ENCODE peak calls at places on chromosomes 6 and 20, in nine cellular contexts. One of them, this sample, is unnamed.

GRCh38 chr6:159045826-159046225 is 1.0 kb upstream of the TAGAP start:
- DNase-seq in endodermal cell: no peak
- DNase-seq in vagina: no peak
- DNase-seq in fibroblast of mammary gland: no peak
- DNase-seq in GM13977: no peak
- DNase-seq in hepatocyte: no peak
- DNase-seq in fibroblast of villous mesenchyme: no peak
- DNase-seq in heart right ventricle: no peak
- DNase-seq in neural progenitor cell: no peak
- DNase-seq in this sample: no peak

GRCh38 chr6:107386340-107386739 is 73.0 kb downstream of the PDSS2 start:
- DNase-seq in fibroblast of mammary gland: peak
- DNase-seq in hepatocyte: no peak
- DNase-seq in fibroblast of villous mesenchyme: peak
- DNase-seq in heart right ventricle: no peak
- DNase-seq in GM13977: no peak
- DNase-seq in endodermal cell: no peak
- DNase-seq in vagina: no peak
- DNase-seq in neural progenitor cell: no peak
- DNase-seq in this sample: no peak

GRCh38 chr20:59448828-59449444 is 148.5 kb downstream of the EDN3 start:
- DNase-seq in fibroblast of villous mesenchyme: no peak
- DNase-seq in vagina: no peak
- DNase-seq in hepatocyte: no peak
- DNase-seq in heart right ventricle: no peak
- DNase-seq in GM13977: no peak
- DNase-seq in neural progenitor cell: no peak
- DNase-seq in endodermal cell: no peak
- DNase-seq in fibroblast of mammary gland: no peak
- DNase-seq in this sample: no peak

GRCh38 chr6:16160794-16161193 is 31.9 kb downstream of the MYLIP start:
- DNase-seq in endodermal cell: no peak
- DNase-seq in heart right ventricle: no peak
- DNase-seq in GM13977: no peak
- DNase-seq in hepatocyte: no peak
- DNase-seq in neural progenitor cell: no peak
- DNase-seq in fibroblast of villous mesenchyme: no peak
- DNase-seq in vagina: no peak
- DNase-seq in fibroblast of mammary gland: no peak
- DNase-seq in this sample: no peak

GRCh38 chr6:145067430-145067829 is 667.9 kb downstream of the EPM2A start:
- DNase-seq in fibroblast of villous mesenchyme: peak
- DNase-seq in neural progenitor cell: no peak
- DNase-seq in GM13977: no peak
- DNase-seq in hepatocyte: no peak
- DNase-seq in heart right ventricle: no peak
- DNase-seq in vagina: no peak
- DNase-seq in endodermal cell: no peak
- DNase-seq in fibroblast of mammary gland: peak
- DNase-seq in this sample: no peak

GRCh38 chr6:121597654-121598053 is 162.2 kb downstream of the GJA1 start:
- DNase-seq in fibroblast of mammary gland: peak
- DNase-seq in vagina: no peak
- DNase-seq in fibroblast of villous mesenchyme: peak
- DNase-seq in GM13977: no peak
- DNase-seq in heart right ventricle: no peak
- DNase-seq in hepatocyte: no peak
- DNase-seq in endodermal cell: no peak
- DNase-seq in neural progenitor cell: no peak
- DNase-seq in this sample: no peak

GRCh38 chr6:87297115-87297514 is 25.3 kb upstream of the SMIM8 start:
- DNase-seq in fibroblast of villous mesenchyme: no peak
- DNase-seq in neural progenitor cell: no peak
- DNase-seq in vagina: no peak
- DNase-seq in hepatocyte: no peak
- DNase-seq in GM13977: no peak
- DNase-seq in heart right ventricle: no peak
- DNase-seq in endodermal cell: no peak
- DNase-seq in fibroblast of mammary gland: peak
- DNase-seq in this sample: no peak

GRCh38 chr6:44148306-44148705 is 10.3 kb upstream of the CAPN11 start:
- DNase-seq in fibroblast of villous mesenchyme: no peak
- DNase-seq in hepatocyte: no peak
- DNase-seq in GM13977: no peak
- DNase-seq in neural progenitor cell: no peak
- DNase-seq in vagina: no peak
- DNase-seq in fibroblast of mammary gland: no peak
- DNase-seq in heart right ventricle: no peak
- DNase-seq in endodermal cell: no peak
- DNase-seq in this sample: no peak

GRCh38 chr6:7727150-7727950 is 1.5 kb downstream of the BMP6 start:
- DNase-seq in vagina: no peak
- DNase-seq in fibroblast of villous mesenchyme: peak
- DNase-seq in fibroblast of mammary gland: no peak
- DNase-seq in neural progenitor cell: peak
- DNase-seq in hepatocyte: peak
- DNase-seq in heart right ventricle: no peak
- DNase-seq in endodermal cell: peak
- DNase-seq in GM13977: peak
- DNase-seq in this sample: peak
- TF ChIP-seq CTCF in vagina: no peak
- TF ChIP-seq CTCF in fibroblast of villous mesenchyme: no peak
- TF ChIP-seq CTCF in fibroblast of mammary gland: no peak
- TF ChIP-seq CTCF in neural progenitor cell: no peak
- TF ChIP-seq CTCF in hepatocyte: no peak
- TF ChIP-seq CTCF in heart right ventricle: no peak
- TF ChIP-seq CTCF in endodermal cell: peak
- TF ChIP-seq CTCF in GM13977: no peak
- TF ChIP-seq CTCF in this sample: no peak

GRCh38 chr6:130390890-130391289 is 25.1 kb downstream of the TMEM200A start:
- DNase-seq in GM13977: no peak
- DNase-seq in neural progenitor cell: no peak
- DNase-seq in fibroblast of mammary gland: no peak
- DNase-seq in fibroblast of villous mesenchyme: no peak
- DNase-seq in vagina: no peak
- DNase-seq in heart right ventricle: no peak
- DNase-seq in endodermal cell: no peak
- DNase-seq in hepatocyte: no peak
- DNase-seq in this sample: no peak

GRCh38 chr6:130394238-130394637 is 28.4 kb downstream of the TMEM200A start:
- DNase-seq in GM13977: no peak
- DNase-seq in fibroblast of mammary gland: no peak
- DNase-seq in vagina: no peak
- DNase-seq in neural progenitor cell: no peak
- DNase-seq in heart right ventricle: no peak
- DNase-seq in endodermal cell: no peak
- DNase-seq in fibroblast of villous mesenchyme: no peak
- DNase-seq in hepatocyte: no peak
- DNase-seq in this sample: no peak

GRCh38 chr6:130396722-130397121 is 30.9 kb downstream of the TMEM200A start:
- DNase-seq in hepatocyte: no peak
- DNase-seq in fibroblast of villous mesenchyme: peak
- DNase-seq in vagina: no peak
- DNase-seq in heart right ventricle: no peak
- DNase-seq in GM13977: no peak
- DNase-seq in endodermal cell: no peak
- DNase-seq in fibroblast of mammary gland: peak
- DNase-seq in neural progenitor cell: no peak
- DNase-seq in this sample: no peak

GRCh38 chr6:130393306-130393705 is 27.5 kb downstream of the TMEM200A start:
- DNase-seq in GM13977: no peak
- DNase-seq in neural progenitor cell: no peak
- DNase-seq in fibroblast of villous mesenchyme: no peak
- DNase-seq in vagina: no peak
- DNase-seq in endodermal cell: no peak
- DNase-seq in heart right ventricle: no peak
- DNase-seq in hepatocyte: no peak
- DNase-seq in fibroblast of mammary gland: no peak
- DNase-seq in this sample: no peak

GRCh38 chr6:130395164-130395563 is 29.3 kb downstream of the TMEM200A start:
- DNase-seq in endodermal cell: no peak
- DNase-seq in vagina: no peak
- DNase-seq in neural progenitor cell: no peak
- DNase-seq in GM13977: no peak
- DNase-seq in heart right ventricle: no peak
- DNase-seq in fibroblast of mammary gland: no peak
- DNase-seq in hepatocyte: no peak
- DNase-seq in fibroblast of villous mesenchyme: no peak
- DNase-seq in this sample: no peak
- TF ChIP-seq CTCF in endodermal cell: no peak
- TF ChIP-seq CTCF in vagina: no peak
- TF ChIP-seq CTCF in neural progenitor cell: no peak
- TF ChIP-seq CTCF in GM13977: no peak
- TF ChIP-seq CTCF in heart right ventricle: no peak
- TF ChIP-seq CTCF in fibroblast of mammary gland: no peak
- TF ChIP-seq CTCF in hepatocyte: no peak
- TF ChIP-seq CTCF in fibroblast of villous mesenchyme: no peak
- TF ChIP-seq CTCF in this sample: no peak

GRCh38 chr20:55057779-55058415 is 582.5 kb downstream of the DOK5 start:
- DNase-seq in neural progenitor cell: no peak
- DNase-seq in heart right ventricle: no peak
- DNase-seq in fibroblast of mammary gland: peak
- DNase-seq in fibroblast of villous mesenchyme: no peak
- DNase-seq in vagina: no peak
- DNase-seq in hepatocyte: no peak
- DNase-seq in GM13977: no peak
- DNase-seq in endodermal cell: peak
- DNase-seq in this sample: no peak
- TF ChIP-seq CTCF in neural progenitor cell: peak
- TF ChIP-seq CTCF in heart right ventricle: peak
- TF ChIP-seq CTCF in fibroblast of mammary gland: peak
- TF ChIP-seq CTCF in fibroblast of villous mesenchyme: no peak
- TF ChIP-seq CTCF in vagina: no peak
- TF ChIP-seq CTCF in hepatocyte: peak
- TF ChIP-seq CTCF in GM13977: no peak
- TF ChIP-seq CTCF in endodermal cell: peak
- TF ChIP-seq CTCF in this sample: no peak

GRCh38 chr6:14055541-14055940 is 62.0 kb upstream of the CD83 start:
- DNase-seq in fibroblast of villous mesenchyme: no peak
- DNase-seq in heart right ventricle: no peak
- DNase-seq in hepatocyte: no peak
- DNase-seq in vagina: no peak
- DNase-seq in fibroblast of mammary gland: no peak
- DNase-seq in neural progenitor cell: no peak
- DNase-seq in GM13977: no peak
- DNase-seq in endodermal cell: no peak
- DNase-seq in this sample: no peak
- TF ChIP-seq CTCF in fibroblast of villous mesenchyme: no peak
- TF ChIP-seq CTCF in heart right ventricle: no peak
- TF ChIP-seq CTCF in hepatocyte: no peak
- TF ChIP-seq CTCF in vagina: no peak
- TF ChIP-seq CTCF in fibroblast of mammary gland: no peak
- TF ChIP-seq CTCF in neural progenitor cell: no peak
- TF ChIP-seq CTCF in GM13977: no peak
- TF ChIP-seq CTCF in endodermal cell: no peak
- TF ChIP-seq CTCF in this sample: no peak

GRCh38 chr6:147509900-147510299 is 1.4 kb downstream of the SAMD5 start:
- DNase-seq in fibroblast of mammary gland: no peak
- DNase-seq in heart right ventricle: no peak
- DNase-seq in vagina: no peak
- DNase-seq in GM13977: no peak
- DNase-seq in fibroblast of villous mesenchyme: no peak
- DNase-seq in hepatocyte: peak
- DNase-seq in neural progenitor cell: no peak
- DNase-seq in endodermal cell: no peak
- DNase-seq in this sample: no peak

GRCh38 chr6:147507162-147508072 is 1.1 kb upstream of the SAMD5 start:
- DNase-seq in GM13977: peak
- DNase-seq in endodermal cell: peak
- DNase-seq in heart right ventricle: no peak
- DNase-seq in neural progenitor cell: peak
- DNase-seq in hepatocyte: peak
- DNase-seq in fibroblast of villous mesenchyme: peak
- DNase-seq in vagina: no peak
- DNase-seq in fibroblast of mammary gland: no peak
- DNase-seq in this sample: peak

GRCh38 chr6:147506704-147507114 is 1.8 kb upstream of the SAMD5 start:
- DNase-seq in heart right ventricle: peak
- DNase-seq in neural progenitor cell: peak
- DNase-seq in GM13977: peak
- DNase-seq in vagina: no peak
- DNase-seq in fibroblast of mammary gland: peak
- DNase-seq in endodermal cell: peak
- DNase-seq in fibroblast of villous mesenchyme: peak
- DNase-seq in hepatocyte: peak
- DNase-seq in this sample: peak

GRCh38 chr6:147508871-147509608 is 550 bp downstream of the SAMD5 start:
- DNase-seq in heart right ventricle: no peak
- DNase-seq in GM13977: peak
- DNase-seq in fibroblast of mammary gland: no peak
- DNase-seq in neural progenitor cell: peak
- DNase-seq in fibroblast of villous mesenchyme: no peak
- DNase-seq in endodermal cell: peak
- DNase-seq in vagina: no peak
- DNase-seq in hepatocyte: peak
- DNase-seq in this sample: no peak

DNA sequence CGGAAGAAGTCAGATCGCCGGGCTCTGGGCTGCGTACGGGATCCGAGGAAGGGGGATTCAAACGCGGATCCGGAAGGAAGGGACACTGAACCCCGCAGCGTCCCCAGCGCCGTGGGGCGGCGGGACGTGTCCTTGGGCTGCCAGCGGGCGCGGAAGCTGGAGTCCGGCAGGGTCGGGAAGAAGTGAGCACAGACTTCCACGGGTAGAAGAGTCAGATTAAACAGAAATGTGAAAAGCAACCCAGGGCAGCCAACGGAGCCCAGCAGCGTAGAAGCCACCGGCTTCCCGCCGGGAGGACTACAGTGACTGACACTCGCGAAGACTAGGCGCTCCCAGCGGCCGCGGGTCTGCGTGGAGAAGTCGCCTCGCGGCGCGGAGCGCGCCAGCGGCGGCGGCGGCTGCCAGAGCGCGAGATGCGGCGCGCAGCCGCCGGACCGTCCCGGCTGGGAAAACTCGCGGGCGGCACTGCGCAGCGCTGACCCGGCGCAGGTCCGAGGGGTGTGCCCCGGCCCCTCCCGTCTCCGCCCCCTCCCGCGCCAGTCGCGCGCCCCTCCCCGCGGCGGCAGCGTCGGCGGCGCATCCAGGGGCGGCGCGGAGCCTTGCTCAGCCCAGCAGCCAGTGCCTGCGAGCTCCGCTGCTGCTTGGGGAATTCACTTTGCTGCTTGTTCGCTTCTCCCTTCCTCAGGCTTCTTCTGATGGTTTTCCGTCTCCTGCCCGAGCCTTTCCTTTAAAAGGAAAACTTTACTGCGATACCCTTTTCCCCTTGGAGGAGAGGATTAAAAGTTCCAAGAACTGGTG is at the start of gene SAMD5:
- DNase-seq in fibroblast of mammary gland: peak
- DNase-seq in hepatocyte: peak
- DNase-seq in heart right ventricle: peak
- DNase-seq in vagina: no peak
- DNase-seq in fibroblast of villous mesenchyme: peak
- DNase-seq in neural progenitor cell: peak
- DNase-seq in endodermal cell: peak
- DNase-seq in GM13977: peak
- DNase-seq in this sample: peak
- TF ChIP-seq CTCF in fibroblast of mammary gland: no peak
- TF ChIP-seq CTCF in hepatocyte: no peak
- TF ChIP-seq CTCF in heart right ventricle: no peak
- TF ChIP-seq CTCF in vagina: no peak
- TF ChIP-seq CTCF in fibroblast of villous mesenchyme: no peak
- TF ChIP-seq CTCF in neural progenitor cell: no peak
- TF ChIP-seq CTCF in endodermal cell: peak
- TF ChIP-seq CTCF in GM13977: no peak
- TF ChIP-seq CTCF in this sample: no peak